ENCODE peak calls at places on chromosomes 1 and 21, in ten cellular contexts. Z is right lobe of liver; A is AG04450; J is GM10248; N is heart right ventricle; G is tibial nerve; D is stomach; P is CD8-positive, alpha-beta T cell; M is HFF-Myc; U is BJ. T is an unnamed sample.

GRCh38 chr1:51969038-51969705 is 21.3 kb downstream of the RAB3B start:
- DNase-seq in Z (no peak), A (peak), J (no peak), N (no peak), G (no peak), D (no peak), P (no peak), M (no peak), U (peak), T (no peak)

GRCh38 chr1:175543447-175543846 is 199.9 kb downstream of the TNR start:
- DNase-seq in Z (no peak), A (no peak), J (no peak), N (no peak), G (no peak), D (no peak), P (no peak), M (no peak), U (no peak), T (no peak)

GRCh38 chr21:15703932-15704331 is 25.9 kb upstream of the USP25 start:
- DNase-seq in Z (no peak), A (no peak), J (no peak), N (no peak), G (no peak), D (no peak), P (no peak), M (no peak), U (no peak), T (no peak)

GRCh38 chr1:240599830-240600229 is 12.1 kb downstream of the GREM2 start:
- DNase-seq in Z (peak), A (no peak), J (no peak), N (no peak), G (no peak), D (no peak), P (no peak), M (no peak), U (no peak), T (no peak)

GRCh38 chr1:54585181-54586066 is 37.4 kb downstream of the ACOT11 start:
- DNase-seq in Z (peak), A (no peak), J (no peak), N (peak), G (no peak), D (no peak), P (no peak), M (no peak), U (no peak), T (no peak)

GRCh38 chr1:30533141-30533540 is 190.2 kb downstream of the MATN1 start:
- DNase-seq in Z (no peak), A (no peak), J (no peak), N (no peak), G (no peak), D (peak), P (no peak), M (no peak), U (no peak), T (no peak)

GRCh38 chr1:175129182-175129581 is 61.5 kb downstream of the TNN start:
- DNase-seq in Z (no peak), A (peak), J (no peak), N (no peak), G (no peak), D (no peak), P (no peak), M (peak), U (peak), T (no peak)

GRCh38 chr1:226873771-226874578 is 3.6 kb downstream of the PSEN2 start:
- DNase-seq in Z (no peak), A (no peak), J (no peak), N (no peak), G (no peak), D (no peak), P (no peak), M (no peak), U (no peak), T (no peak)

GRCh38 chr21:34029724-34030528 is 43.5 kb upstream of the MRPS6 start:
- DNase-seq in Z (peak), A (peak), J (peak), N (no peak), G (no peak), D (peak), P (no peak), M (peak), U (no peak), T (peak)

GRCh38 chr21:31888936-31889371 is 16.1 kb downstream of the HUNK start:
- DNase-seq in Z (no peak), A (no peak), J (no peak), N (no peak), G (no peak), D (no peak), P (no peak), M (no peak), U (no peak), T (no peak)

GRCh38 chr1:52771384-52771783 is 45.1 kb downstream of the ZYG11B start:
- DNase-seq in Z (no peak), A (peak), J (no peak), N (no peak), G (no peak), D (no peak), P (no peak), M (no peak), U (no peak), T (no peak)

GRCh38 chr21:42694751-42695150 is 41.3 kb downstream of the PDE9A start:
- DNase-seq in Z (no peak), A (no peak), J (no peak), N (no peak), G (no peak), D (no peak), P (no peak), M (no peak), U (no peak), T (no peak)

GRCh38 chr1:53583021-53583902 is 124.1 kb downstream of the DMRTB1 start:
- DNase-seq in Z (no peak), A (no peak), J (no peak), N (no peak), G (no peak), D (no peak), P (no peak), M (peak), U (peak), T (no peak)

GRCh38 chr1:232012773-232013386 is 386.3 kb downstream of the DISC1 start:
- DNase-seq in Z (peak), A (peak), J (no peak), N (peak), G (no peak), D (no peak), P (no peak), M (no peak), U (no peak), T (no peak)

GRCh38 chr1:235932090-235932510 is 65.4 kb upstream of the LYST start:
- DNase-seq in Z (peak), A (no peak), J (no peak), N (no peak), G (no peak), D (peak), P (no peak), M (no peak), U (no peak), T (no peak)

GRCh38 chr1:156021087-156021416 is 301 bp upstream of the SSR2 start:
- DNase-seq in Z (no peak), A (no peak), J (no peak), N (no peak), G (no peak), D (no peak), P (no peak), M (no peak), U (no peak), T (no peak)

GRCh38 chr1:2003564-2004131 is at the start of gene CFAP74:
- DNase-seq in Z (no peak), A (no peak), J (no peak), N (peak), G (no peak), D (no peak), P (no peak), M (no peak), U (no peak), T (no peak)

GRCh38 chr1:197692965-197693364 is 82.3 kb downstream of the DENND1B start:
- DNase-seq in Z (no peak), A (no peak), J (peak), N (no peak), G (no peak), D (no peak), P (no peak), M (no peak), U (no peak), T (peak)

GRCh38 chr1:66563094-66563800 is 29.3 kb downstream of the SGIP1 start:
- DNase-seq in Z (no peak), A (peak), J (no peak), N (no peak), G (no peak), D (no peak), P (no peak), M (peak), U (peak), T (no peak)

GRCh38 chr1:47579809-47580208 is 142.0 kb downstream of the FOXD2 start:
- DNase-seq in Z (peak), A (no peak), J (no peak), N (no peak), G (no peak), D (no peak), P (no peak), M (no peak), U (no peak), T (no peak)

GRCh38 chr21:36627242-36627641 is 71.7 kb upstream of the SIM2 start:
- DNase-seq in Z (no peak), A (no peak), J (no peak), N (no peak), G (no peak), D (no peak), P (no peak), M (no peak), U (no peak), T (no peak)

GRCh38 chr1:100989306-100990077 is 36.1 kb downstream of the DPH5 start:
- DNase-seq in Z (no peak), A (peak), J (no peak), N (no peak), G (no peak), D (no peak), P (no peak), M (peak), U (peak), T (no peak)

GRCh38 chr21:45327458-45328197 is 39.9 kb upstream of the POFUT2 start:
- DNase-seq in Z (no peak), A (no peak), J (no peak), N (no peak), G (no peak), D (no peak), P (no peak), M (no peak), U (no peak), T (no peak)

GRCh38 chr1:169161512-169162194 is 55.2 kb downstream of the ATP1B1 start:
- DNase-seq in Z (no peak), A (no peak), J (no peak), N (no peak), G (no peak), D (no peak), P (no peak), M (no peak), U (no peak), T (peak)

GRCh38 chr1:207335695-207336363 is 14.4 kb downstream of the CD55 start:
- DNase-seq in Z (peak), A (no peak), J (peak), N (no peak), G (no peak), D (no peak), P (no peak), M (no peak), U (no peak), T (peak)

GRCh38 chr1:200890818-200891773 is 3.6 kb upstream of the INAVA start:
- DNase-seq in Z (no peak), A (no peak), J (no peak), N (no peak), G (no peak), D (no peak), P (no peak), M (no peak), U (no peak), T (peak)

GRCh38 chr1:82064701-82065100 is 264.0 kb downstream of the ADGRL2 start:
- DNase-seq in Z (no peak), A (no peak), J (no peak), N (no peak), G (no peak), D (no peak), P (no peak), M (no peak), U (no peak), T (no peak)

GRCh38 chr1:184945678-184946412 is 28.5 kb downstream of the NIBAN1 start:
- DNase-seq in Z (no peak), A (no peak), J (peak), N (no peak), G (no peak), D (no peak), P (no peak), M (no peak), U (no peak), T (peak)

GRCh38 chr1:174872615-174873058 is 127.1 kb upstream of the CACYBP start:
- DNase-seq in Z (no peak), A (no peak), J (no peak), N (no peak), G (no peak), D (no peak), P (no peak), M (no peak), U (no peak), T (no peak)

DNA sequence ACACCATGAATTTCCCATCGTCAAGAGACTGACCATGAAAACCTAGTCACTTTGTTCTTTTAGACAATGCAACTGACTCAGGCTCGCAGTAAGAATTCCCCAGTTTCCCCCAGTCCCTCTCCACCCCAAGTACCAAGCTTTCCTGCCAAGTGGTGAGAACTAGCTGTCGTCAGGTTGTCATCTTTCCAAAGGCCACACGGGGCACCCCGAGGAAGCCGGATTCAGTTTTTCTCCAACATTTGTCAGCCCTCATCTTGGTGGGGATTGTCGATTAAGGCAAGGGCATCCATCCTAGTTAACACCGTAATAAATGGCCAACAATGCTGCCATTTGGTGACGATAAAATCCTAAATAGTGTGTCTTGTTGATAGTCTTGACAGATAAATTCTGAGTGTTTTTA is 56.0 kb upstream of the PROX1 start:
- DNase-seq in Z (no peak), A (no peak), J (no peak), N (no peak), G (no peak), D (no peak), P (no peak), M (no peak), U (no peak), T (no peak)
- TF ChIP-seq CTCF in Z (peak), A (no peak), J (no peak), N (no peak), G (no peak), D (no peak), P (no peak), M (no peak), U (no peak), T (no peak)

DNA sequence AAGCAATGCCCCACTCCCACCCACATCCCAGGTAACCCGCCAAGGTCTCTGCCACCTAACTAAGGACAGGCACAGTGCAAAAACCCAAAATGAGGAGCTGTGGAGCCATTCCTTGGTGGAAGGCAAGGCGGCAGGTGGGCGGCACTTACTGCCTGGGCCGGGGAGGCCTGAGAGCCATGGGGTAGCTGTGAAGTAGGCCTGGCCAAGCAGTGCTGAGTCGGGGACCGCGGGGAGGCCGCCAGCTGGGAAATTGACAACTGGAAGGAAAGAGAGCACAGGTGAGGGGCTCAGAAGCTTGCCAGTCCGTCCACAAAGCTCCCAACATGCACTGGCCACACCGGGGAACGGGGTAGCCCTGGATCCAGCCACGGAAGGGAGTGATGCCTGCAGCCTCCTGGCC is 85.3 kb downstream of the NPHP4 start:
- DNase-seq in Z (peak), A (no peak), J (no peak), N (no peak), G (no peak), D (no peak), P (no peak), M (no peak), U (no peak), T (no peak)
- TF ChIP-seq CTCF in Z (no peak), A (no peak), J (no peak), N (no peak), G (no peak), D (no peak), P (no peak), M (no peak), U (no peak), T (no peak)

DNA sequence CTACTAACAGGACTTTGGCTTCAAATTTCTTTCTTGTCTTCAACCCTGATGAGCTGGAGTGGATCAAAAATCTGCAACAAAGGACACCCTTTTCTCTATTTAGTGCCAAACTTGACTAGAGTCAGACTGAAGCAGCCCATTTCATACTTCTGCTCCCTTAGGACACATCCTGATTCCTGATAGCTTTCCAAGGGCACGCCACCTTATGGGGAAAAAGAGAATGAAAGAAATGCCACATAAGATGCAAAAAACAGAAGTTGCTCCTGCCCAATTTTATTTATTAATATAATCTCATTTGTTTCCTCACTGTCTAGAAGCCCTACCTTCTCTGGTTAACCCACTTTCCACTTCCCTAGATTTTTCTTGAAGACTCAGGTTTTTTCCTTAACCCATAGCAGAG is 72.7 kb upstream of the NBPF4 start:
- DNase-seq in Z (no peak), A (no peak), J (no peak), N (no peak), G (no peak), D (no peak), P (no peak), M (no peak), U (no peak), T (no peak)
- TF ChIP-seq CTCF in Z (peak), A (peak), J (no peak), N (no peak), G (no peak), D (no peak), P (no peak), M (peak), U (peak), T (no peak)

GRCh38 chr1:160877221-160877620 is 7.8 kb downstream of the ITLN1 start:
- DNase-seq in Z (no peak), A (no peak), J (peak), N (no peak), G (no peak), D (no peak), P (no peak), M (no peak), U (no peak), T (peak)
- TF ChIP-seq CTCF in Z (peak), A (no peak), J (peak), N (no peak), G (no peak), D (no peak), P (peak), M (no peak), U (no peak), T (peak)

DNA sequence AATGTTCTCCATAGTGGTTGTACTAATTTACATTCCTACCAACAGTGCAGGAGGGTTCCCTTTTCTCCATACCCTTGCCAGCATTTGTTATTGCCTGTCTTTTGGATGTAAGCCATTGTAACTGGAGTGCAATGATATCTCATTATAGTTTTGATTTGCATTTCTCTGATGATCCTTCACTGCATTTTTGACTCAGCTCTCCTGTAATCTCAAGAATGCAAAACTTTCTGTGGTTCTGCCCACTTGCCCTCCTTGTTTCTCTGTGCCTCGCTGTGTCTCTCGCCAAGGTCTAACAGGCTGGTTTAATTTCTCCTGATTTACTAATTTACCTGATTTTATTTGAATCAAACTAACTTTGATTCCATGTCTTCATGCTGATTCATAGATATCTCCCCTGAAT is 407.9 kb downstream of the ZP4 start:
- DNase-seq in Z (no peak), A (no peak), J (no peak), N (no peak), G (no peak), D (no peak), P (no peak), M (no peak), U (no peak), T (no peak)
- TF ChIP-seq CTCF in Z (no peak), A (no peak), J (no peak), N (no peak), G (no peak), D (no peak), P (no peak), M (no peak), U (no peak), T (no peak)

DNA sequence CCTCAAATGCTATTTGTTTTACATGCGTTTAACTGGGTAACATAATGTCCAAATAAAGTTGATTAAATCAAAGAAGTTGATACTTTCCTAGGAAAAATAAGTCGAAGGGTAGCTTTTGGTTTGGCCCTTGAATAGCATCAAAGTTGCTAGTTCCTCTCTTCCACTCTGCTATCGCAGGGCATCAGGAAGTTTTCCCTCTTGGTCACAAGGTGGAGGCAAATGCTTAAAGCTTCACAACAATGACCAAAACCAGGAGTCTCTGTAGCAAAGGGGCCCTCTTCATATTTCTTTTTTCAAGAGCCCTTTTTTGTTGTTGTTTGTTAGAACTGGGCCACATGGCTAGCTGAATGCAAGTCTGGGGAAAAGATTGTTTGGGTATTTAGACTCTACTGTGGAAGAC is 668.4 kb downstream of the KCNT2 start:
- DNase-seq in Z (no peak), A (no peak), J (no peak), N (no peak), G (no peak), D (no peak), P (no peak), M (no peak), U (no peak), T (no peak)
- TF ChIP-seq CTCF in Z (peak), A (peak), J (no peak), N (no peak), G (no peak), D (no peak), P (no peak), M (peak), U (peak), T (no peak)

DNA sequence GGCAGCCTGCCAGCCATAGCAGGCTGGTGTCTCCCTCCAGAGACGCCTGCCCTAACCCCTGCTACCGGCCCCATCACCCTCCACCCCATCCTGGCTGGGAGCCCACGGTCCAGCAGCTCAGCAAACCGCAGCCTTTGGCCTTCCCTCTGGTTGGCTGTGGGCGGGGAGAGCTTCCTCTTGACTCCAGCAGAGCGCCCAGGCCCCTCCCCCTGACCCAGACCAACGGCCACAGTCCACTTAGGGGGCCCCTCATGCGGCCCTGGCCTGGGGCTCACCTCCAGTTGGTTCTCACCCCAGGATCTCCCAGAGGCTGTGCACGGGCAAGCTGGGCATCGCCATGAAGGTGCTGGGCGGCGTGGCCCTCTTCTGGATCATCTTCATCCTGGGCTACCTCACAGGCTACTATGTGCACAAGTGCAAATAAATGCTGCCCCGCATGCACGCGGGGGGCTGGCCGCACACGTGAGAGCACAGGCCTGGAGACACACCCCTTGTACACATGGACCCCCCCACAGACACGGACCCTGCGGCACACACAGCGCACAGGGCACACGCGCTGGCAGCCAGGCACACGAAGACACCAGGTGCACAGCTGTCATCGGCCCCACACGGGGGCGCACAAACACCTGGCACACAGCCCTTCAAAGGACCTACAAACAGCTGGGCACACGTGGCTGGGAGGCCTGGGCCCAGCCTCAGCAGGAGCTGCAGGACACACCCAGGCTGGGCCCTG is 3.1 kb downstream of the SMIM1 start:
- DNase-seq in Z (peak), A (peak), J (peak), N (peak), G (no peak), D (peak), P (peak), M (no peak), U (no peak), T (peak)
- TF ChIP-seq CTCF in Z (peak), A (no peak), J (peak), N (no peak), G (no peak), D (no peak), P (peak), M (peak), U (peak), T (peak)

GRCh38 chr1:176717052-176717754 is 254.2 kb downstream of the PAPPA2 start:
- DNase-seq in Z (no peak), A (no peak), J (no peak), N (no peak), G (no peak), D (no peak), P (no peak), M (no peak), U (no peak), T (no peak)
- TF ChIP-seq CTCF in Z (peak), A (no peak), J (no peak), N (no peak), G (no peak), D (no peak), P (no peak), M (no peak), U (no peak), T (no peak)